ENCODE peak calls at places on chromosomes 16 and 17, in four cellular contexts. One of them, this sample, is unnamed.

GRCh38 chr17:57356722-57357391 is 100.5 kb downstream of the MSI2 start:
- DNase-seq in thoracic aorta: no peak
- DNase-seq in fibroblast of villous mesenchyme: no peak
- DNase-seq in HTR-8/SVneo: no peak
- DNase-seq in this sample: no peak

GRCh38 chr16:87233928-87234327 is 83.3 kb downstream of the C16orf95 start:
- DNase-seq in HTR-8/SVneo: peak; percentile 41
- DNase-seq in thoracic aorta: no peak
- DNase-seq in fibroblast of villous mesenchyme: peak; percentile 30
- DNase-seq in this sample: peak; percentile 57

GRCh38 chr16:60123387-60124023 is 1389.4 kb upstream of the GOT2 start:
- DNase-seq in fibroblast of villous mesenchyme: no peak
- DNase-seq in HTR-8/SVneo: no peak
- DNase-seq in thoracic aorta: no peak
- DNase-seq in this sample: no peak

GRCh38 chr17:62807812-62808575 is at the start of gene MARCHF10:
- DNase-seq in fibroblast of villous mesenchyme: no peak
- DNase-seq in HTR-8/SVneo: no peak
- DNase-seq in thoracic aorta: no peak
- DNase-seq in this sample: no peak

GRCh38 chr16:63324306-63324705 is 1288.1 kb upstream of the CDH8 start:
- DNase-seq in fibroblast of villous mesenchyme: no peak
- DNase-seq in thoracic aorta: no peak
- DNase-seq in HTR-8/SVneo: no peak
- DNase-seq in this sample: no peak

GRCh38 chr17:8455660-8456059 is 20.0 kb downstream of the NDEL1 start:
- DNase-seq in fibroblast of villous mesenchyme: no peak
- DNase-seq in thoracic aorta: no peak
- DNase-seq in HTR-8/SVneo: no peak
- DNase-seq in this sample: no peak

GRCh38 chr17:36094746-36095145 is 4.8 kb upstream of the CCL3 start:
- DNase-seq in fibroblast of villous mesenchyme: no peak
- DNase-seq in thoracic aorta: no peak
- DNase-seq in HTR-8/SVneo: no peak
- DNase-seq in this sample: no peak

GRCh38 chr16:2514333-2515179 is 804 bp downstream of the ATP6V0C start:
- DNase-seq in thoracic aorta: no peak
- DNase-seq in HTR-8/SVneo: no peak
- DNase-seq in fibroblast of villous mesenchyme: peak; percentile 32
- DNase-seq in this sample: no peak

GRCh38 chr17:45224671-45225050 is 3.0 kb downstream of the FMNL1 start:
- DNase-seq in fibroblast of villous mesenchyme: no peak
- DNase-seq in HTR-8/SVneo: no peak
- DNase-seq in thoracic aorta: no peak
- DNase-seq in this sample: no peak

GRCh38 chr17:35684046-35684802 is 47.2 kb upstream of the RASL10B start:
- DNase-seq in fibroblast of villous mesenchyme: peak; percentile 58
- DNase-seq in HTR-8/SVneo: no peak
- DNase-seq in thoracic aorta: no peak
- DNase-seq in this sample: peak; percentile 31

GRCh38 chr16:28503470-28504259 is 3.0 kb downstream of the IL27 start:
- DNase-seq in fibroblast of villous mesenchyme: no peak
- DNase-seq in thoracic aorta: no peak
- DNase-seq in HTR-8/SVneo: no peak
- DNase-seq in this sample: no peak

GRCh38 chr16:89113152-89113547 is 19.5 kb downstream of the ACSF3 start:
- DNase-seq in HTR-8/SVneo: no peak
- DNase-seq in fibroblast of villous mesenchyme: no peak
- DNase-seq in thoracic aorta: no peak
- DNase-seq in this sample: no peak

GRCh38 chr16:67637625-67638024 is 7.3 kb upstream of the CARMIL2 start:
- DNase-seq in thoracic aorta: no peak
- DNase-seq in fibroblast of villous mesenchyme: no peak
- DNase-seq in HTR-8/SVneo: no peak
- DNase-seq in this sample: no peak

GRCh38 chr17:64063766-64064224 is 43.4 kb upstream of the ICAM2 start:
- DNase-seq in fibroblast of villous mesenchyme: peak; percentile 46
- DNase-seq in HTR-8/SVneo: peak; percentile 53
- DNase-seq in thoracic aorta: no peak
- DNase-seq in this sample: peak; percentile 67

GRCh38 chr17:39132192-39132600 is 19.2 kb downstream of the PLXDC1 start:
- DNase-seq in HTR-8/SVneo: no peak
- DNase-seq in thoracic aorta: no peak
- DNase-seq in fibroblast of villous mesenchyme: peak; percentile 73
- DNase-seq in this sample: peak; percentile 89

GRCh38 chr16:17194190-17194780 is 276.5 kb downstream of the XYLT1 start:
- DNase-seq in HTR-8/SVneo: no peak
- DNase-seq in thoracic aorta: no peak
- DNase-seq in fibroblast of villous mesenchyme: peak; percentile 26
- DNase-seq in this sample: peak; percentile 4

GRCh38 chr16:73020409-73020884 is 27.5 kb downstream of the ZFHX3 start:
- DNase-seq in fibroblast of villous mesenchyme: peak; percentile 79
- DNase-seq in HTR-8/SVneo: peak; percentile 53
- DNase-seq in thoracic aorta: peak; percentile 65
- DNase-seq in this sample: peak; percentile 91

GRCh38 chr16:56263711-56264608 is 72.7 kb downstream of the GNAO1 start:
- DNase-seq in fibroblast of villous mesenchyme: no peak
- DNase-seq in thoracic aorta: no peak
- DNase-seq in HTR-8/SVneo: no peak
- DNase-seq in this sample: no peak

GRCh38 chr17:4017377-4017776 is 53.1 kb upstream of the ATP2A3 start:
- DNase-seq in HTR-8/SVneo: no peak
- DNase-seq in fibroblast of villous mesenchyme: no peak
- DNase-seq in thoracic aorta: no peak
- DNase-seq in this sample: no peak

GRCh38 chr16:30747331-30747730 is 894 bp upstream of the PHKG2 start:
- DNase-seq in fibroblast of villous mesenchyme: peak; percentile 48
- DNase-seq in thoracic aorta: no peak
- DNase-seq in HTR-8/SVneo: no peak
- DNase-seq in this sample: no peak

GRCh38 chr17:45143767-45144198 is 4.5 kb upstream of the HEXIM1 start:
- DNase-seq in fibroblast of villous mesenchyme: peak; percentile 83
- DNase-seq in HTR-8/SVneo: no peak
- DNase-seq in thoracic aorta: peak; percentile 69
- DNase-seq in this sample: peak; percentile 88

GRCh38 chr16:50731130-50731988 is 10.5 kb upstream of the CYLD start:
- DNase-seq in thoracic aorta: no peak
- DNase-seq in fibroblast of villous mesenchyme: no peak
- DNase-seq in HTR-8/SVneo: no peak
- DNase-seq in this sample: no peak

GRCh38 chr16:67025151-67025550 is 3.8 kb upstream of the CBFB start:
- DNase-seq in HTR-8/SVneo: no peak
- DNase-seq in fibroblast of villous mesenchyme: no peak
- DNase-seq in thoracic aorta: no peak
- DNase-seq in this sample: no peak

GRCh38 chr16:72952404-72953301 is 95.3 kb downstream of the ZFHX3 start:
- DNase-seq in HTR-8/SVneo: no peak
- DNase-seq in thoracic aorta: no peak
- DNase-seq in fibroblast of villous mesenchyme: peak; percentile 91
- DNase-seq in this sample: peak; percentile 50

GRCh38 chr17:74987909-74988711 is 678 bp downstream of the CDR2L start:
- DNase-seq in fibroblast of villous mesenchyme: peak; percentile 84
- DNase-seq in HTR-8/SVneo: peak; percentile 77
- DNase-seq in thoracic aorta: peak; percentile 53
- DNase-seq in this sample: peak; percentile 69

GRCh38 chr16:50781043-50781442 is 39.2 kb downstream of the CYLD start:
- DNase-seq in fibroblast of villous mesenchyme: no peak
- DNase-seq in HTR-8/SVneo: no peak
- DNase-seq in thoracic aorta: no peak
- DNase-seq in this sample: no peak

GRCh38 chr16:26051078-26051477 is 359.3 kb downstream of the HS3ST4 start:
- DNase-seq in thoracic aorta: no peak
- DNase-seq in fibroblast of villous mesenchyme: no peak
- DNase-seq in HTR-8/SVneo: no peak
- DNase-seq in this sample: no peak

GRCh38 chr16:74275031-74275636 is 21.5 kb upstream of the PSMD7 start:
- DNase-seq in fibroblast of villous mesenchyme: peak; percentile 24
- DNase-seq in thoracic aorta: no peak
- DNase-seq in HTR-8/SVneo: peak; percentile 34
- DNase-seq in this sample: peak; percentile 48

GRCh38 chr17:73787721-73788051 is 143.4 kb upstream of the SDK2 start:
- DNase-seq in thoracic aorta: no peak
- DNase-seq in HTR-8/SVneo: no peak
- DNase-seq in fibroblast of villous mesenchyme: no peak
- DNase-seq in this sample: no peak

GRCh38 chr17:74864866-74865395 is 5.2 kb upstream of the GRIN2C start:
- DNase-seq in thoracic aorta: no peak
- DNase-seq in fibroblast of villous mesenchyme: peak; percentile 61
- DNase-seq in HTR-8/SVneo: peak; percentile 83
- DNase-seq in this sample: peak; percentile 69

GRCh38 chr17:34892864-34893263 is 68.4 kb downstream of the CCT6B start:
- DNase-seq in thoracic aorta: no peak
- DNase-seq in fibroblast of villous mesenchyme: no peak
- DNase-seq in HTR-8/SVneo: peak; percentile 27
- DNase-seq in this sample: no peak

GRCh38 chr17:75492555-75493168 is 22.7 kb downstream of the CASKIN2 start:
- DNase-seq in thoracic aorta: no peak
- DNase-seq in HTR-8/SVneo: no peak
- DNase-seq in fibroblast of villous mesenchyme: no peak
- DNase-seq in this sample: no peak

This sample was measured in fibroblast of pulmonary artery.